ENCODE peak calls at places on chromosomes 12 and 14, in seven cellular contexts. Z is mammary epithelial cell, F is GM12878, L is prostate gland, V is lung, U is A549, C is upper lobe of right lung. D is an unnamed sample.

GRCh38 chr12:23564454-23564853 is 385.0 kb downstream of the SOX5 start:
- DNase-seq in Z (peak; percentile 1), U (no peak), V (no peak), L (no peak), C (no peak), F (no peak), D (no peak)

GRCh38 chr12:55041651-55042050 is 21.9 kb downstream of the NEUROD4 start:
- DNase-seq in F (no peak), L (no peak), C (no peak), U (no peak), Z (no peak), V (no peak), D (no peak)

GRCh38 chr14:32075636-32076277 is 1.3 kb upstream of the ARHGAP5 start:
- DNase-seq in L (peak; percentile 58), Z (peak; percentile 42), C (no peak), F (no peak), V (no peak), U (peak; percentile 32), D (peak; percentile 5)

GRCh38 chr12:21330682-21331253 is 3.9 kb downstream of the SLCO1A2 start:
- DNase-seq in U (peak; percentile 19), C (no peak), L (no peak), Z (no peak), F (no peak), V (no peak), D (no peak)

GRCh38 chr14:88163731-88164255 is 158.9 kb downstream of the GPR65 start:
- DNase-seq in V (no peak), Z (no peak), F (no peak), C (no peak), L (no peak), U (no peak), D (no peak)

GRCh38 chr12:61891632-61892031 is 368.6 kb upstream of the USP15 start:
- DNase-seq in L (no peak), V (no peak), U (no peak), C (no peak), Z (no peak), F (no peak), D (peak; percentile 53)

GRCh38 chr12:56957229-56958052 is at the start of gene RDH16:
- DNase-seq in U (no peak), V (no peak), C (no peak), Z (peak; percentile 86), L (peak; percentile 81), F (no peak), D (no peak)

GRCh38 chr12:121711925-121712461 is 559 bp upstream of the TMEM120B start:
- DNase-seq in F (no peak), Z (no peak), L (peak; percentile 13), V (peak; percentile 33), C (no peak), U (peak; percentile 53), D (no peak)

GRCh38 chr14:73230051-73230450 is 7.3 kb upstream of the PAPLN start:
- DNase-seq in F (no peak), U (no peak), C (no peak), Z (no peak), L (no peak), V (no peak), D (no peak)

GRCh38 chr14:71187633-71188356 is 280.5 kb downstream of the PCNX1 start:
- DNase-seq in Z (no peak), F (no peak), L (no peak), V (no peak), C (peak; percentile 18), U (no peak), D (no peak)

GRCh38 chr12:132189378-132190011 is 45.2 kb downstream of the NOC4L start:
- DNase-seq in C (peak; percentile 98), U (peak; percentile 91), Z (peak; percentile 88), L (peak; percentile 80), F (peak; percentile 31), V (peak; percentile 90), D (peak; percentile 79)
- H3K27ac ChIP-seq in C (peak overlapping the region; percentile 76), U (peak overlapping the region; percentile 83), Z (no peak overlapping the region), L (peak overlapping the region; percentile 54), F (no peak overlapping the region), V (peak overlapping the region; percentile 3), D (no peak overlapping the region)

GRCh38 chr12:113519464-113520191 is 48.0 kb upstream of the LHX5 start:
- DNase-seq in Z (no peak), F (no peak), V (no peak), U (no peak), L (no peak), C (no peak), D (no peak)
- H3K4me3 ChIP-seq in Z (no peak overlapping the region), F (no peak overlapping the region), V (no peak overlapping the region), U (no peak overlapping the region), L (no peak overlapping the region), C (no peak overlapping the region), D (no peak overlapping the region)

GRCh38 chr12:24592048-24592447 is 356.9 kb downstream of the BCAT1 start:
- DNase-seq in Z (no peak), L (no peak), C (no peak), F (no peak), V (no peak), U (no peak), D (no peak)

GRCh38 chr12:24599737-24600136 is 349.2 kb downstream of the BCAT1 start:
- DNase-seq in Z (no peak), L (no peak), U (no peak), C (no peak), F (no peak), V (no peak), D (no peak)

GRCh38 chr12:24591079-24591626 is 357.7 kb downstream of the BCAT1 start:
- DNase-seq in Z (no peak), C (no peak), F (no peak), U (no peak), L (no peak), V (no peak), D (no peak)

GRCh38 chr12:24596768-24597388 is 352.0 kb downstream of the BCAT1 start:
- DNase-seq in Z (peak; percentile 20), V (no peak), F (no peak), C (no peak), U (peak; percentile 39), L (no peak), D (no peak)

DNA sequence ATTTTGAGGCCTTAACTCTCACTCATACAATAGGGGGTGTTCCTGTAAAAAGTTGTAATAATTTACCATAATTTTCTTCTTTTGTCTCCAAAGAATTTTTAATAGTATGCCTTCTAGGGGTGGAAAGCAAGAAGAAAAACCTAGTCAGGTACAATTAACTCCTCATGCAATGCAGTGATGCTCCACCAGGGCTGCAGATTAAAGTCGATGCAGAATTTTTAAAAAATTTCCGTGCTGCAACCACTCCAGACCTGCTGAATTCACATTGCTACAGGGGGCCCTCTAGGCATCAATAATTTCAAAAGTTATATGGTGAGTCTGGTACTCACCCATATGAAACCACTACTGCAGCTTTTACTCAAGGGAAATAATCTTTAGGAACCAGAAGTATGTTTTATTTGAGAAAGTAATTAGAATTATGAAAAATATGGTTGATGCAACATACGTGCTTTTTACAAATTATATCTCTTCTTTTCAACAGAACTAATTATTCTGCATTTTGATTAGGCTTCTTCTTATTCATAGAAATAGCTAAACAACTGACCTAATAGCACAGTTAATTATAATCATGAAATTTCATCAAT is 353.2 kb downstream of the BCAT1 start:
- DNase-seq in Z (no peak), U (peak; percentile 9), C (no peak), V (no peak), L (no peak), F (no peak), D (peak; percentile 24)
- TF ChIP-seq CTCF in Z (peak; percentile 17), U (no peak), C (peak; percentile 9), V (no peak), L (no peak), F (no peak), D (peak; percentile 66)

DNA sequence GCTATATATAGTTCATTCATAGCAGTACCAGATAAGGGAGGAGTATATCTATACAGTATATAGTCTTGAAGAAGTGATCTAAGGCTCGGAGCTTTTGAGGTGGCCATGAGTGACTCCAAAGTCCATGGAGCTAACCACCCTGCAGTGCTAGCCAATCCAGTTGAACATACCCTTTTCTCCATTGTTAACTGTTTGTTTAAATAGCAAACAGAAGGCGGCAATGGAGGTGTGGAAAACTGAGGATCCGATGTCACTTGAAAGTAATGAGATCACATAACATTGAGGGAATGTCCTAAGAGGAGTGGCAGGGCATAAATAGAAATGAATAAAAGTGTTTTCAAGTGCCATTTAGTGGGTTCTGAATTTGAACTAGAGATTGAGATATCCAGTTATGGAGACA is 12.4 kb upstream of the SNAPC1 start:
- DNase-seq in C (no peak), U (peak; percentile 65), Z (no peak), L (no peak), V (no peak), F (no peak), D (no peak)
- H3K27ac ChIP-seq in C (no peak overlapping the region), U (peak overlapping the region; percentile 72), Z (no peak overlapping the region), L (no peak overlapping the region), V (peak overlapping the region; percentile 79), F (peak overlapping the region; percentile 59), D (no peak overlapping the region)

GRCh38 chr12:9872743-9873142 is 3.6 kb upstream of the CLEC2B start:
- DNase-seq in U (no peak), L (peak; percentile 48), V (no peak), Z (peak; percentile 84), C (no peak), F (no peak), D (no peak)
- H3K4me3 ChIP-seq in U (no peak overlapping the region), L (no peak overlapping the region), V (no peak overlapping the region), Z (no peak overlapping the region), C (no peak overlapping the region), F (no peak overlapping the region), D (no peak overlapping the region)

GRCh38 chr14:106044949-106045596 is 518.7 kb downstream of the TMEM121 start:
- DNase-seq in F (no peak), L (no peak), Z (no peak), U (peak; percentile 83), C (peak; percentile 77), V (no peak), D (no peak)
- TF ChIP-seq CTCF in F (no peak), L (no peak), Z (peak; percentile 18), U (peak; percentile 49), C (peak; percentile 58), V (peak; percentile 35), D (peak; percentile 14)

GRCh38 chr12:96314723-96315122 is 85.5 kb downstream of the CDK17 start:
- DNase-seq in V (no peak), U (no peak), L (no peak), C (no peak), Z (no peak), F (no peak), D (peak; percentile 27)
- H3K27ac ChIP-seq in V (no peak overlapping the region), U (no peak overlapping the region), L (no peak overlapping the region), C (no peak overlapping the region), Z (no peak overlapping the region), F (peak overlapping the region; percentile 18), D (no peak overlapping the region)

DNA sequence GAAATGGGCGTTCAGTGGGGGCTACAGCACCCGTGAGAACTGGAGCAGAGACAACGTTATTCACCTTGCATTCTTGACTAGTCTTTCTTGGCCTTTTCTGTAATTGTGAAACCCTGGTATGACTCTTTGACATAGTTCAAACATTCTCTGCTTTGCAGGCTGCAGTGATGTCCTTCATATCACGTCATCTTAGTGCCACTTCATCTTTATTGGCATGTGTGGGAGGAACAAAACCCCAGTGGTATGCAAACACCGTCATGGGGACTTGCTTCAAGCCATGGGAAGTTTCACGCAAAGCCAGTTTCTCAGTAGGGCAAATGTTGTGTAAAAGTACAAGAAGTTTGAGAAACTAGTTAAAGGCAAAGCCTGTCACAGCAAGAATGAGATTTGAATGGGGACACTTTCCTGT is 20.2 kb upstream of the DUSP16 start:
- DNase-seq in Z (peak; percentile 84), L (no peak), C (no peak), U (peak; percentile 94), F (peak; percentile 100), V (peak; percentile 67), D (peak; percentile 53)
- H3K4me3 ChIP-seq in Z (no peak overlapping the region), L (no peak overlapping the region), C (no peak overlapping the region), U (no peak overlapping the region), F (no peak overlapping the region), V (no peak overlapping the region), D (no peak overlapping the region)

GRCh38 chr12:18589316-18589715 is 148.5 kb downstream of the PLCZ1 start:
- DNase-seq in Z (no peak), C (no peak), L (no peak), V (no peak), U (no peak), F (no peak), D (no peak)
- TF ChIP-seq CTCF in Z (peak; percentile 32), C (no peak), L (no peak), V (no peak), U (no peak), F (no peak), D (no peak)